ENCODE peak calls at places on chromosomes 4 and X, in nine cellular contexts. D is uterus, Y is tibial nerve, U is IMR-90, I is NB4, M is ovary, V is heart left ventricle, H is A549, Q is endothelial cell of umbilical vein. G is an unnamed sample.

GRCh38 chr4:22962186-22962786 is 269.5 kb downstream of the GBA3 start:
- DNase-seq in D (no peak), Y (no peak), U (peak), I (peak), M (no peak), V (no peak), H (no peak), Q (no peak), G (no peak)

GRCh38 chr4:94605241-94605640 is 152.5 kb upstream of the BMPR1B start:
- DNase-seq in D (no peak), Y (no peak), U (no peak), I (no peak), M (no peak), V (no peak), H (no peak), Q (peak), G (no peak)

GRCh38 chr4:105191621-105192210 is 45.0 kb downstream of the TET2 start:
- DNase-seq in D (no peak), Y (no peak), U (peak), I (peak), M (no peak), V (no peak), H (no peak), Q (peak), G (no peak)

GRCh38 chrX:65581661-65582339 is 47.2 kb upstream of the LAS1L start:
- DNase-seq in D (peak), Y (peak), U (peak), I (peak), M (peak), V (peak), H (peak), Q (peak), G (peak)

GRCh38 chr4:71456841-71457240 is 118.0 kb downstream of the SLC4A4 start:
- DNase-seq in D (no peak), Y (no peak), U (peak), I (peak), M (no peak), V (no peak), H (peak), Q (no peak), G (no peak)

GRCh38 chr4:21991050-21991449 is 42.5 kb upstream of the KCNIP4 start:
- DNase-seq in D (peak), Y (no peak), U (peak), I (no peak), M (no peak), V (no peak), H (no peak), Q (no peak), G (no peak)

GRCh38 chr4:187238646-187239045 is 515.0 kb upstream of the FAT1 start:
- DNase-seq in D (no peak), Y (no peak), U (no peak), I (no peak), M (no peak), V (no peak), H (no peak), Q (no peak), G (no peak)

GRCh38 chr4:155738548-155738947 is 20.3 kb upstream of the GUCY1B1 start:
- DNase-seq in D (no peak), Y (no peak), U (peak), I (no peak), M (no peak), V (no peak), H (no peak), Q (no peak), G (no peak)

GRCh38 chr4:5747746-5748365 is 36.9 kb downstream of the EVC start:
- DNase-seq in D (peak), Y (no peak), U (peak), I (no peak), M (no peak), V (peak), H (no peak), Q (peak), G (no peak)

GRCh38 chrX:27674491-27674890 is 84.3 kb downstream of the DCAF8L2 start:
- DNase-seq in D (no peak), Y (no peak), U (no peak), I (no peak), M (no peak), V (no peak), H (no peak), Q (no peak), G (no peak)

GRCh38 chr4:54066088-54066415 is 1.6 kb upstream of the CHIC2 start:
- DNase-seq in D (no peak), Y (no peak), U (no peak), I (peak), M (no peak), V (no peak), H (no peak), Q (no peak), G (no peak)

GRCh38 chr4:162162672-162163071 is 1.1 kb downstream of the FSTL5 start:
- DNase-seq in D (no peak), Y (no peak), U (no peak), I (no peak), M (no peak), V (no peak), H (no peak), Q (no peak), G (no peak)

GRCh38 chr4:77177196-77177595 is 20.2 kb downstream of the CCNG2 start:
- DNase-seq in D (no peak), Y (no peak), U (no peak), I (no peak), M (no peak), V (no peak), H (no peak), Q (no peak), G (no peak)

GRCh38 chr4:138242076-138242829 is at the start of gene SLC7A11:
- DNase-seq in D (peak), Y (no peak), U (peak), I (peak), M (peak), V (no peak), H (peak), Q (peak), G (peak)

GRCh38 chr4:119506761-119507160 is 121.8 kb downstream of the PDE5A start:
- DNase-seq in D (no peak), Y (no peak), U (peak), I (no peak), M (no peak), V (no peak), H (no peak), Q (peak), G (no peak)

GRCh38 chrX:45596190-45596808 is 395.6 kb upstream of the DIPK2B start:
- DNase-seq in D (no peak), Y (no peak), U (peak), I (no peak), M (no peak), V (no peak), H (no peak), Q (peak), G (no peak)

GRCh38 chrX:17964871-17965270 is 103.8 kb upstream of the RAI2 start:
- DNase-seq in D (peak), Y (no peak), U (no peak), I (no peak), M (no peak), V (no peak), H (no peak), Q (no peak), G (no peak)

GRCh38 chrX:68997911-68998310 is 167.3 kb downstream of the PJA1 start:
- DNase-seq in D (peak), Y (no peak), U (peak), I (no peak), M (peak), V (peak), H (no peak), Q (peak), G (no peak)

DNA sequence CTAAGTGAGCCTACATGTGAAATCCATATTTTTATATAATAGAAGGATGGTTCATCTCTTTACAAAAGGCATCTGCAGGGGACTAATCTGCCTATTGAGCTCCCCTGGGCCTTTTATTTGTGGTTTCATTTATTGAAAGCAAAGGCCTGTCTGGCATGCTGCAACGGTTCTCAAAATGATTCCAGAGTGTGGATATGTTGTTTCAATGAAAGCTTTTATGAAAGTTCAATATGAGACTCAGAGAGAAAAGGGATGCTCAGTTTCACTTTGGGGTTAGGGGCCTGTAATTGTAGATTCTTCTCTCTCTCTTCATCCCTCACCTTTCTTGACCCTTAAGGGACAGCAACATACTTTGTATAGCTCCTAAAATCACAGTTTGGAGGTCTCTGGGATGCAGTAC is 204.2 kb upstream of the CASK start:
- DNase-seq in D (no peak), Y (no peak), U (no peak), I (no peak), M (no peak), V (no peak), H (no peak), Q (no peak), G (no peak)
- TF ChIP-seq POLR2A in D (no peak), Y (no peak), U (no peak), I (no peak), M (no peak), V (no peak), H (no peak), Q (no peak), G (no peak)

DNA sequence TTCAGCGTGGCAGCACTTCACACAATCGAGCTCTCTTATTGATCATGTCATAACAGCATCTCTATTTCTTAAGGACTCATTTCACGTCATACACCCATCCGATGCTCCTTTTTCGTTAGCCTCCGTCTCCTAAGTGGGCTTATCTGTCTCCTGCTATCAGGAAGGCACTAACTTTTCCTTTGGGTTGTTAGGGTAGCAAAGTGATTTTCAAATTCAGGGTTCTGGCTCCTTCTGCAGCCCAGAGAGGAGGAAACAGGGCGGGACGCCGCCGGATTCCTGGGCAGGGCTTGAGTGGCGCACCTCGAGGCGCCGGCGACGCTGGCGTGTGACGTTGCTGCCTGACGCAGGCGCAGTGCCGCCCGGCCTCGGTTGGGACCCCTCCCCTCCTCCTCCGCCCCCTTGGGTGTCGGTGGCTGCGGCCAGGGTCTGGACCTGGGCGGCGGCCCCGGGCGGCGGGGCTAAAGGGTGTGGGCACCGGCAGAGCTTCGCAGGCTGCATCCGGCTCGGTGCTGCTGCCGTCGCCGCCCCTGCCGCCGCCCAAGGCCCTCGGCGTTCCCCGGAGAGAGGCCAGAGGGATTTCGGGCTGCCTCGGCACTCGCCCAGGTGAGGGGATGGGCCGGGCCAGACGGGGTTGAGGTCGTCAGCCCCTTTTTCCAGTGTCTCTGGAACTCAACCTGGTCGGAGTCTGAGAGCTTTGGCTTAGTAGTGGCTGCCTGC is at the start of gene BLTP1:
- DNase-seq in D (peak), Y (peak), U (peak), I (peak), M (peak), V (peak), H (peak), Q (peak), G (peak)
- TF ChIP-seq POLR2A in D (peak), Y (peak), U (no peak), I (peak), M (peak), V (no peak), H (peak), Q (peak), G (peak)

GRCh38 chrX:136768469-136769084 is 12.2 kb downstream of the ARHGEF6 start:
- DNase-seq in D (peak), Y (no peak), U (peak), I (peak), M (peak), V (peak), H (no peak), Q (no peak), G (peak)

GRCh38 chrX:136764206-136764605 is 16.5 kb downstream of the ARHGEF6 start:
- DNase-seq in D (no peak), Y (no peak), U (no peak), I (no peak), M (no peak), V (no peak), H (no peak), Q (no peak), G (no peak)

GRCh38 chrX:136765957-136766356 is 14.8 kb downstream of the ARHGEF6 start:
- DNase-seq in D (no peak), Y (no peak), U (no peak), I (no peak), M (no peak), V (no peak), H (no peak), Q (no peak), G (peak)

GRCh38 chrX:136766785-136767103 is 14.0 kb downstream of the ARHGEF6 start:
- DNase-seq in D (peak), Y (no peak), U (no peak), I (no peak), M (peak), V (peak), H (no peak), Q (no peak), G (no peak)

DNA sequence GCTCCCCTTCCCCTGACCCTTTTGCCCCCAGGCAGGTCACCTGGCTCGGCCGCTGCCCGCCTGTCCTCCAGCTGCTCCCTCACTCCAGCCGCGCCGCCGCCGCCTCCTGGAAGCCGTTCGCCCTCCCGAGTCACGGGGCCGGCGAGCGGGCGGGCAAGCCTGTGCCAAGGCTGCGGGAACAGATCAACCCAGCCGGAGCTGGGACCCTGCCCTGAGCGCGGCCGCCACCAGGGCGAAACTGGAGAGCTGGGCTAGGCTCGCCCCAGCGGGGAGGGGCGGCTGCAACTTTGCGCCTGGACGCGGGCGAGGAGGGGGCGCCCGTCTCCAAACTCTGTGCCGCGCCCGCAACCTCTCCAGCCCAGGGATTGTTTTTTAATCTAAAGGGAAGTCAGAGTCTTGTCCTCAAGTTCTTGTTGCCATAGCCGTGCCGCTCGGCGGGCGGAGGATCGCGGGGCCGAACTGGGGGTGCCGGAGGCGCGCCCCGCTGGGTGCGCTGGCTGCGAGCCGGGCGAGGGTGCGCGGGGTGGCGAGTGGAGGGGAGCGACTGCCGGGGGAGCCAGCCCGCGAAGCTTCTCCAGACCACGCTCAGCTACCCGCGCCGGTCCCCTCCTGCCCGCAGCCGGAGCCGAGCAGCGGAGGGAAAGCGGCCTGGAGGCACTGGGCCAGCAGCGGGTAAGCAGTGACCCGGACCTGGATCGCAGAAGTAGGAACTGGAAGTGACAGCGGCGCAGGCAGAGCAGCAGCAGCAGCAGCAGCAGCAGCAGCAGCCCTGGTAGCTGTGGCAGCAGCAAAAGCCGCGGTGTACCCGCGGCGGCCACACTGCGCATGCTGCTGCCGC is 13.4 kb downstream of the ARHGEF6 start:
- DNase-seq in D (peak), Y (no peak), U (peak), I (peak), M (peak), V (peak), H (peak), Q (peak), G (peak)
- TF ChIP-seq POLR2A in D (peak), Y (no peak), U (no peak), I (no peak), M (no peak), V (no peak), H (no peak), Q (no peak), G (peak)

DNA sequence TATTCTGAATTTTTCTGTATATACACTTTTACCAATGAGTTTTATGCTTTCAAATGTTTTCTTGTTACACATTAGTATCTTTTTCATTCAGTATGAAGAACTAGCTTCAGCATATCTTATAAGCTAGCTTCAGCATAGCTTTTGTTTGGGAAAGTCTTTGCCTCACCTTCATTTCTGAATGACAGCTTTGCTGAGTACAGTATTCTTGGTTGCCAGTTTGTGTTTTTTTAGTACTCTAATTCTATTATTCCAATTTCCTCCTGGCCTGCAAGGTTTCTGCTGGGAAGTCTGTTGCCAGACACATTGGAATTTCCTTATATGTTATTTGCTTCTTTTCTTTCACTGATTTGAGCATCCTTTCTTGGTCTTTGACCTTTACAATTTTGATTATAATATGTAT is 278.8 kb downstream of the SPATA18 start:
- DNase-seq in D (no peak), Y (no peak), U (no peak), I (no peak), M (no peak), V (no peak), H (no peak), Q (no peak), G (no peak)
- TF ChIP-seq POLR2A in D (no peak), Y (no peak), U (no peak), I (no peak), M (no peak), V (no peak), H (no peak), Q (no peak), G (no peak)

GRCh38 chrX:149494844-149495565 is 10.1 kb downstream of the IDS start:
- DNase-seq in D (no peak), Y (no peak), U (no peak), I (no peak), M (no peak), V (no peak), H (peak), Q (no peak), G (no peak)

GRCh38 chrX:149495573-149496071 is 9.5 kb downstream of the IDS start:
- DNase-seq in D (no peak), Y (no peak), U (peak), I (no peak), M (no peak), V (no peak), H (peak), Q (peak), G (no peak)

GRCh38 chrX:149497054-149497453 is 8.1 kb downstream of the IDS start:
- DNase-seq in D (no peak), Y (no peak), U (no peak), I (no peak), M (no peak), V (no peak), H (no peak), Q (no peak), G (no peak)

GRCh38 chrX:149491812-149492211 is 13.3 kb downstream of the IDS start:
- DNase-seq in D (no peak), Y (no peak), U (no peak), I (no peak), M (no peak), V (no peak), H (no peak), Q (no peak), G (no peak)

GRCh38 chrX:149493567-149494562 is 11.2 kb downstream of the IDS start:
- DNase-seq in D (no peak), Y (no peak), U (no peak), I (peak), M (no peak), V (peak), H (no peak), Q (no peak), G (peak)
- TF ChIP-seq POLR2A in D (no peak), Y (no peak), U (no peak), I (no peak), M (no peak), V (no peak), H (no peak), Q (no peak), G (no peak)

GRCh38 chr4:7938513-7939376 is 916 bp downstream of the AFAP1 start:
- DNase-seq in D (no peak), Y (no peak), U (peak), I (no peak), M (peak), V (peak), H (no peak), Q (peak), G (no peak)
- TF ChIP-seq POLR2A in D (no peak), Y (peak), U (peak), I (no peak), M (peak), V (no peak), H (no peak), Q (no peak), G (no peak)

GRCh38 chrX:24148118-24148517 is 1.4 kb upstream of the ZFX start:
- DNase-seq in D (no peak), Y (no peak), U (peak), I (peak), M (no peak), V (no peak), H (no peak), Q (peak), G (peak)

GRCh38 chrX:24150051-24150790 is 692 bp downstream of the ZFX start:
- DNase-seq in D (peak), Y (peak), U (peak), I (peak), M (peak), V (peak), H (peak), Q (peak), G (peak)

GRCh38 chrX:24148535-24149345 is 789 bp upstream of the ZFX start:
- DNase-seq in D (peak), Y (no peak), U (peak), I (peak), M (peak), V (peak), H (no peak), Q (peak), G (no peak)

GRCh38 chrX:24151513-24151912 is 2.0 kb downstream of the ZFX start:
- DNase-seq in D (no peak), Y (no peak), U (no peak), I (no peak), M (peak), V (no peak), H (no peak), Q (no peak), G (no peak)

DNA sequence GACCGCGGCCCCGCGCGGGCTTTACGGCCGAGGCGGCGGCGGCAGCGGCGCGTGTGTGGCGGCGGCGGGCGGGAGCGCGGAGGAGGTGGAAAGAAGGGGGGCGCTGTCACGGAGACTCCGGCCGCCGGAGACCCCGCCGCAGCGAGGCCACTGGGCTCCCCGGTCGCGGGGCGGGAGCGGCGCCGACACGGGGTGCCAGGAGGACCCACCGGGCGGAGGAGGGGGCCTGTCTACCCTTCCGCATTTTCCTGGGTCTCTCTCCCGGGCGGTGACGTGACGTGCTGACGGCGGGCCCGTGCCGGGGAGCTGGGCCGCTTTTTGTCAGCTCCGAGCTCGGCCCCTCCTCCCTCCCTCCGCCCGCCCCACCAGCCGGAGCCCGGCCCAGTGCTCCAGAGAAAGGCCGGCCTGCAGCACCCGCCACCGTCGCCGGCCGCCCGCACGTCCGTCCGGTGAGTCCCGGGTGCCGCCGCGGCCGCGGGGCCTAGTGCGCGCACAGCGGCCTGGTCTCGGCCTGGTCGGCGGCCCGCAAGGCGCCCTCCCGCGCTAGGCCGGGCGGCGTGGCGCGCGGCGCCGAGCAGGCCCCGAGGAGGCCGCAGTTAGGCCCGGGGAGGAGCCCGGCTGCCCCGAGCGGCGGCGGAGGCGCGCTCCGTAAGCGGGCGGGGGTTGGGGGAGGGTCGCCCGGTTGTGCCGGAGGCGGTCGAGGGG is at the start of gene ZFX:
- DNase-seq in D (peak), Y (peak), U (peak), I (peak), M (peak), V (peak), H (no peak), Q (peak), G (peak)
- TF ChIP-seq POLR2A in D (peak), Y (no peak), U (peak), I (peak), M (no peak), V (no peak), H (peak), Q (peak), G (peak)